ENCODE peak calls at places on chromosomes 7 and 10, in six cellular contexts. One of them, this sample, is unnamed.

GRCh38 chr7:43135129-43135528 is 22.7 kb downstream of the HECW1 start:
- DNase-seq in GM20000: no peak
- DNase-seq in NCI-H774: no peak
- DNase-seq in T-helper 1 cell: no peak
- DNase-seq in GM12865: no peak
- DNase-seq in NCI-H460: no peak
- DNase-seq in this sample: no peak

GRCh38 chr7:128352138-128352537 is 8.4 kb upstream of the RBM28 start:
- DNase-seq in GM20000: peak; percentile 54
- DNase-seq in NCI-H774: no peak
- DNase-seq in T-helper 1 cell: no peak
- DNase-seq in GM12865: no peak
- DNase-seq in NCI-H460: no peak
- DNase-seq in this sample: no peak

GRCh38 chr7:47931788-47932425 is 16.4 kb downstream of the PKD1L1 start:
- DNase-seq in GM20000: no peak
- DNase-seq in NCI-H774: no peak
- DNase-seq in T-helper 1 cell: no peak
- DNase-seq in GM12865: no peak
- DNase-seq in NCI-H460: no peak
- DNase-seq in this sample: no peak

GRCh38 chr7:85716353-85716752 is 529.5 kb upstream of the SEMA3D start:
- DNase-seq in GM20000: no peak
- DNase-seq in NCI-H774: no peak
- DNase-seq in T-helper 1 cell: no peak
- DNase-seq in GM12865: no peak
- DNase-seq in NCI-H460: no peak
- DNase-seq in this sample: no peak

GRCh38 chr10:97459111-97459510 is 13.1 kb downstream of the ZDHHC16 start:
- DNase-seq in GM20000: no peak
- DNase-seq in NCI-H774: no peak
- DNase-seq in T-helper 1 cell: no peak
- DNase-seq in GM12865: no peak
- DNase-seq in NCI-H460: no peak
- DNase-seq in this sample: no peak

GRCh38 chr10:63887026-63887589 is 365.9 kb downstream of the REEP3 start:
- DNase-seq in GM20000: no peak
- DNase-seq in NCI-H774: no peak
- DNase-seq in T-helper 1 cell: no peak
- DNase-seq in GM12865: no peak
- DNase-seq in NCI-H460: peak; percentile 42
- DNase-seq in this sample: no peak

GRCh38 chr10:129544205-129545202 is 77.5 kb downstream of the MGMT start:
- DNase-seq in GM20000: no peak
- DNase-seq in NCI-H774: no peak
- DNase-seq in T-helper 1 cell: no peak
- DNase-seq in GM12865: no peak
- DNase-seq in NCI-H460: no peak
- DNase-seq in this sample: no peak

GRCh38 chr10:30463944-30464451 is 30.0 kb downstream of the MAP3K8 start:
- DNase-seq in GM20000: no peak
- DNase-seq in NCI-H774: no peak
- DNase-seq in T-helper 1 cell: no peak
- DNase-seq in GM12865: no peak
- DNase-seq in NCI-H460: no peak
- DNase-seq in this sample: no peak

GRCh38 chr10:11320809-11321520 is 290.5 kb downstream of the USP6NL start:
- DNase-seq in GM20000: no peak
- DNase-seq in NCI-H774: no peak
- DNase-seq in T-helper 1 cell: no peak
- DNase-seq in GM12865: peak; percentile 17
- DNase-seq in NCI-H460: no peak
- DNase-seq in this sample: no peak

GRCh38 chr7:7103343-7104313 is 78.7 kb upstream of the C1GALT1 start:
- DNase-seq in GM20000: peak; percentile 65
- DNase-seq in NCI-H774: peak; percentile 58
- DNase-seq in T-helper 1 cell: no peak
- DNase-seq in GM12865: peak; percentile 73
- DNase-seq in NCI-H460: peak; percentile 57
- DNase-seq in this sample: no peak

GRCh38 chr10:104424719-104425118 is 71.1 kb downstream of the CFAP58 start:
- DNase-seq in GM20000: peak; percentile 5
- DNase-seq in NCI-H774: no peak
- DNase-seq in T-helper 1 cell: no peak
- DNase-seq in GM12865: peak; percentile 87
- DNase-seq in NCI-H460: peak; percentile 15
- DNase-seq in this sample: no peak

GRCh38 chr7:123208793-123209192 is 9.0 kb upstream of the SLC13A1 start:
- DNase-seq in GM20000: peak; percentile 6
- DNase-seq in NCI-H774: no peak
- DNase-seq in T-helper 1 cell: no peak
- DNase-seq in GM12865: no peak
- DNase-seq in NCI-H460: peak; percentile 48
- DNase-seq in this sample: no peak

GRCh38 chr10:61899997-61900828 is 1.3 kb upstream of the ARID5B start:
- DNase-seq in GM20000: peak; percentile 48
- DNase-seq in NCI-H774: peak; percentile 76
- DNase-seq in T-helper 1 cell: peak; percentile 46
- DNase-seq in GM12865: peak; percentile 92
- DNase-seq in NCI-H460: peak; percentile 47
- DNase-seq in this sample: no peak

GRCh38 chr7:24721378-24722030 is 35.8 kb downstream of the GSDME start:
- DNase-seq in GM20000: no peak
- DNase-seq in NCI-H774: no peak
- DNase-seq in T-helper 1 cell: no peak
- DNase-seq in GM12865: no peak
- DNase-seq in NCI-H460: no peak
- DNase-seq in this sample: no peak

GRCh38 chr7:134425777-134426176 is 33.1 kb downstream of the AKR1B1 start:
- DNase-seq in GM20000: no peak
- DNase-seq in NCI-H774: no peak
- DNase-seq in T-helper 1 cell: no peak
- DNase-seq in GM12865: no peak
- DNase-seq in NCI-H460: no peak
- DNase-seq in this sample: no peak

GRCh38 chr7:137454169-137455166 is 110.9 kb upstream of the PTN start:
- DNase-seq in GM20000: peak; percentile 20
- DNase-seq in NCI-H774: peak; percentile 63
- DNase-seq in T-helper 1 cell: no peak
- DNase-seq in GM12865: peak; percentile 32
- DNase-seq in NCI-H460: peak; percentile 49
- DNase-seq in this sample: no peak

GRCh38 chr7:101243786-101244384 is 996 bp downstream of the FIS1 start:
- DNase-seq in GM20000: peak; percentile 13
- DNase-seq in NCI-H774: no peak
- DNase-seq in T-helper 1 cell: no peak
- DNase-seq in GM12865: no peak
- DNase-seq in NCI-H460: no peak
- DNase-seq in this sample: no peak

GRCh38 chr7:53811555-53812079 is 730.6 kb upstream of the VSTM2A start:
- DNase-seq in GM20000: no peak
- DNase-seq in NCI-H774: peak; percentile 91
- DNase-seq in T-helper 1 cell: no peak
- DNase-seq in GM12865: no peak
- DNase-seq in NCI-H460: no peak
- DNase-seq in this sample: no peak

This sample was measured in chondrocyte.